ENCODE peak calls at places on chromosomes 4 and X, in ten cellular contexts. T is AG09319; F is IMR-90; R is small intestine; C is iPS DF 6.9; L is DMS79 treated with DMSO at 0.1 percent for 48 hours; G is CD8-positive, alpha-beta memory T cell; O is HT-29; H is uterus; X is activated naive CD8-positive, alpha-beta T cell treated with anti-CD3 and anti-CD28 coated beads, Interleukin-2, amount 50 U/mL, for 24 hours. J is an unnamed sample.

GRCh38 chr4:109434793-109435080 is 1.1 kb downstream of the SEC24B start:
- DNase-seq in C (no peak), L (no peak), X (no peak), R (no peak), H (no peak), O (no peak), G (no peak), F (peak), T (no peak), J (no peak)

GRCh38 chrX:19373034-19373891 is 29.5 kb downstream of the PDHA1 start:
- DNase-seq in L (no peak), T (no peak), G (no peak), O (no peak), R (no peak), F (no peak), C (no peak), X (no peak), H (no peak), J (no peak)

GRCh38 chr4:174707897-174708296 is 121.2 kb downstream of the GLRA3 start:
- DNase-seq in R (no peak), C (no peak), X (no peak), O (no peak), T (no peak), G (no peak), H (no peak), L (no peak), F (no peak), J (no peak)

GRCh38 chr4:103375278-103375677 is 177.1 kb upstream of the CENPE start:
- DNase-seq in T (no peak), H (no peak), O (no peak), X (no peak), F (peak), L (no peak), G (no peak), R (no peak), C (no peak), J (no peak)

GRCh38 chr4:8330821-8331566 is 61.4 kb downstream of the HTRA3 start:
- DNase-seq in L (no peak), X (no peak), O (no peak), F (no peak), R (no peak), C (no peak), G (no peak), T (no peak), H (peak), J (no peak)

GRCh38 chrX:15114865-15115566 is 154.9 kb downstream of the ASB9 start:
- DNase-seq in C (no peak), T (no peak), X (no peak), H (no peak), R (no peak), F (no peak), O (no peak), G (no peak), L (no peak), J (no peak)

GRCh38 chr4:10333942-10334341 is 123.3 kb downstream of the ZNF518B start:
- DNase-seq in T (no peak), R (no peak), H (no peak), L (no peak), O (no peak), C (peak), G (no peak), F (no peak), X (no peak), J (no peak)

GRCh38 chr4:184885602-184886001 is 59.8 kb upstream of the ACSL1 start:
- DNase-seq in F (no peak), R (no peak), T (no peak), X (no peak), G (no peak), L (no peak), O (no peak), H (no peak), C (no peak), J (no peak)

GRCh38 chr4:118396881-118397666 is 44.3 kb upstream of the PRSS12 start:
- DNase-seq in O (no peak), C (no peak), L (peak), H (no peak), G (no peak), T (no peak), F (peak), R (no peak), X (no peak), J (no peak)

GRCh38 chr4:181959121-181959520 is 284.1 kb upstream of the TENM3 start:
- DNase-seq in C (no peak), O (no peak), H (no peak), F (peak), G (no peak), R (no peak), T (no peak), X (no peak), L (no peak), J (no peak)

GRCh38 chrX:119249836-119250340 is 13.8 kb downstream of the PGRMC1 start:
- DNase-seq in G (no peak), R (no peak), F (no peak), C (no peak), T (no peak), H (no peak), O (no peak), L (no peak), X (no peak), J (no peak)

GRCh38 chr4:73573794-73574528 is 46.3 kb downstream of the RASSF6 start:
- DNase-seq in R (peak), X (peak), C (peak), L (peak), F (peak), T (peak), H (peak), O (peak), G (no peak), J (peak)

GRCh38 chrX:50799531-50799961 is 14.4 kb downstream of the SHROOM4 start:
- DNase-seq in R (no peak), H (no peak), C (no peak), L (no peak), F (peak), X (no peak), G (no peak), T (no peak), O (peak), J (no peak)

GRCh38 chr4:40648742-40649281 is 19.1 kb upstream of the RBM47 start:
- DNase-seq in F (no peak), C (no peak), H (no peak), L (no peak), X (no peak), G (no peak), O (no peak), T (no peak), R (peak), J (no peak)

GRCh38 chr4:40763228-40763716 is 13.5 kb downstream of the NSUN7 start:
- DNase-seq in C (no peak), H (no peak), G (no peak), T (peak), L (no peak), X (peak), R (no peak), F (peak), O (no peak), J (peak)

GRCh38 chr4:56871357-56871993 is 36.2 kb upstream of the REST start:
- DNase-seq in O (no peak), R (no peak), C (no peak), F (no peak), L (peak), T (peak), X (peak), G (no peak), H (no peak), J (no peak)

GRCh38 chrX:153922932-153923857 is 2.9 kb downstream of the ARHGAP4 start:
- DNase-seq in T (peak), C (no peak), O (peak), X (no peak), L (peak), G (no peak), R (no peak), F (peak), H (peak), J (no peak)

GRCh38 chrX:77446840-77447239 is 349 bp upstream of the FGF16 start:
- DNase-seq in X (no peak), G (no peak), C (no peak), O (no peak), H (no peak), L (peak), R (no peak), F (no peak), T (no peak), J (no peak)

GRCh38 chr4:85681194-85681803 is 206.3 kb downstream of the ARHGAP24 start:
- DNase-seq in H (no peak), F (peak), L (no peak), X (no peak), O (no peak), R (peak), G (no peak), C (no peak), T (peak), J (no peak)

GRCh38 chr4:10677796-10678497 is 6.6 kb downstream of the CLNK start:
- DNase-seq in F (no peak), G (no peak), O (no peak), H (no peak), L (no peak), T (no peak), X (no peak), R (no peak), C (no peak), J (no peak)

GRCh38 chr4:2756691-2757350 is 685 bp upstream of the TNIP2 start:
- DNase-seq in T (no peak), C (no peak), L (no peak), F (no peak), O (no peak), H (no peak), X (no peak), R (no peak), G (no peak), J (no peak)

GRCh38 chrX:70196961-70197805 is 19.9 kb downstream of the DGAT2L6 start:
- DNase-seq in H (peak), G (peak), F (peak), T (peak), C (peak), X (peak), L (peak), R (peak), O (peak), J (peak)

GRCh38 chrX:11040405-11040804 is 70.7 kb upstream of the HCCS start:
- DNase-seq in F (no peak), O (no peak), H (no peak), X (no peak), T (no peak), L (no peak), C (no peak), G (no peak), R (no peak), J (no peak)

J was measured in LoVo.